ENCODE peak calls at places on chromosome 11, in eight cellular contexts. L is HL-60, K is HCT116, V is GM23338, Z is HepG2, X is K562, Q is GM12878, R is SK-N-SH. W is an unnamed sample.
A peak's percentile ranks its signal among the peaks of the same experiment; 100 is the strongest.

GRCh38 chr11:9783986-9784385 is 120.1 kb downstream of the SWAP70 start:
- DNase-seq in V (no peak), K (no peak), R (no peak), Z (no peak), X (no peak), Q (no peak), L (no peak), W (no peak)

GRCh38 chr11:66429983-66430602 is 8.6 kb downstream of the MRPL11 start:
- DNase-seq in Z (peak; percentile 46), K (peak; percentile 44), R (peak; percentile 88), V (peak; percentile 94), L (peak; percentile 72), X (peak; percentile 74), Q (no peak), W (peak; percentile 45)

GRCh38 chr11:18720811-18721575 is 5.0 kb downstream of the IGSF22 start:
- DNase-seq in L (no peak), Q (no peak), V (peak; percentile 98), Z (no peak), X (peak; percentile 52), R (peak; percentile 89), K (peak; percentile 28), W (no peak)

GRCh38 chr11:77126156-77126775 is 1.8 kb upstream of the MYO7A start:
- DNase-seq in L (no peak), Z (no peak), V (peak; percentile 29), K (no peak), X (no peak), R (no peak), Q (no peak), W (no peak)

GRCh38 chr11:91955206-91955605 is 269.4 kb upstream of the FAT3 start:
- DNase-seq in L (no peak), Z (no peak), V (no peak), R (no peak), K (no peak), Q (no peak), X (no peak), W (no peak)

GRCh38 chr11:128716661-128717210 is 22.9 kb downstream of the FLI1 start:
- DNase-seq in Z (no peak), X (no peak), V (peak; percentile 18), Q (no peak), R (no peak), K (no peak), L (peak; percentile 53), W (no peak)

GRCh38 chr11:31412946-31413345 is 43.3 kb downstream of the DNAJC24 start:
- DNase-seq in Z (no peak), V (no peak), Q (no peak), K (no peak), L (no peak), R (no peak), X (no peak), W (no peak)

GRCh38 chr11:95512682-95513081 is 276.9 kb downstream of the FAM76B start:
- DNase-seq in R (no peak), L (no peak), Z (peak; percentile 14), X (peak; percentile 27), K (no peak), Q (no peak), V (no peak), W (no peak)

GRCh38 chr11:34639545-34639944 is 18.7 kb downstream of the EHF start:
- DNase-seq in L (no peak), V (no peak), Q (no peak), Z (no peak), X (no peak), R (no peak), K (no peak), W (no peak)

GRCh38 chr11:73324665-73325035 is 16.6 kb downstream of the ARHGEF17 start:
- DNase-seq in Z (no peak), K (no peak), Q (no peak), L (no peak), V (no peak), R (no peak), X (no peak), W (no peak)

GRCh38 chr11:29129850-29130249 is 887.0 kb downstream of the KCNA4 start:
- DNase-seq in Z (no peak), L (no peak), R (no peak), X (no peak), Q (no peak), V (no peak), K (no peak), W (no peak)

GRCh38 chr11:44046202-44046601 is 1.6 kb upstream of the ACCSL start:
- DNase-seq in Q (no peak), V (no peak), K (no peak), Z (no peak), X (no peak), R (no peak), L (no peak), W (no peak)

GRCh38 chr11:22879615-22880014 is 19.3 kb upstream of the CCDC179 start:
- DNase-seq in X (no peak), L (no peak), Z (no peak), V (no peak), K (no peak), Q (no peak), R (no peak), W (no peak)

GRCh38 chr11:10455637-10456487 is 798 bp downstream of the AMPD3 start:
- DNase-seq in L (peak; percentile 95), V (peak; percentile 77), Z (peak; percentile 25), K (peak; percentile 26), X (peak; percentile 91), R (peak; percentile 78), Q (peak; percentile 43), W (no peak)

GRCh38 chr11:105466582-105467228 is 143.2 kb upstream of the GRIA4 start:
- DNase-seq in L (no peak), Q (no peak), K (peak; percentile 16), Z (peak; percentile 4), X (no peak), R (no peak), V (no peak), W (no peak)
- TF ChIP-seq REST in L (no peak), Q (no peak), K (no peak), Z (no peak), X (no peak), R (no peak), V (no peak), W (no peak)

DNA sequence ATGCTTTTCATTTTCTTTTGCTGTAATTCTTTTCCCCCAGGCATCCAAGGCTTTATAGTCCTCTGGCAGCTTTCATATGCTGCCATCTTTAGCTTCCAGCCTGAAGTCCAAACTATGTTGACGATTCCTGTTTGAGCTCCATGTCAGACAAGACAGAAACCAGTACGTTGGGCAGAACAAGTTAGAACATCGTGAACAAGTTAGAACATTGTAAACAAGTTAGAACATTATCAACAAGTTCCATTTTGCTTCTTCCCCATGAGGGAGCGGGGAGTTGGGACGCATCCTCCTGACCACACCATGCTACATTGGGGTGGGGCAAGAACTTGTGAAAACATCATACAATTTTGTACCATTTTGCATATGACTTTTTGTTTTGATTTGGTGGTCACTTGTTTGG is 23.9 kb downstream of the GLB1L2 start:
- DNase-seq in V (no peak), K (no peak), R (no peak), Q (no peak), X (no peak), Z (no peak), L (no peak), W (no peak)
- TF ChIP-seq POLR2AphosphoS5 in V (no peak), K (no peak), R (no peak), Q (no peak), X (no peak), Z (no peak), L (no peak), W (no peak)

DNA sequence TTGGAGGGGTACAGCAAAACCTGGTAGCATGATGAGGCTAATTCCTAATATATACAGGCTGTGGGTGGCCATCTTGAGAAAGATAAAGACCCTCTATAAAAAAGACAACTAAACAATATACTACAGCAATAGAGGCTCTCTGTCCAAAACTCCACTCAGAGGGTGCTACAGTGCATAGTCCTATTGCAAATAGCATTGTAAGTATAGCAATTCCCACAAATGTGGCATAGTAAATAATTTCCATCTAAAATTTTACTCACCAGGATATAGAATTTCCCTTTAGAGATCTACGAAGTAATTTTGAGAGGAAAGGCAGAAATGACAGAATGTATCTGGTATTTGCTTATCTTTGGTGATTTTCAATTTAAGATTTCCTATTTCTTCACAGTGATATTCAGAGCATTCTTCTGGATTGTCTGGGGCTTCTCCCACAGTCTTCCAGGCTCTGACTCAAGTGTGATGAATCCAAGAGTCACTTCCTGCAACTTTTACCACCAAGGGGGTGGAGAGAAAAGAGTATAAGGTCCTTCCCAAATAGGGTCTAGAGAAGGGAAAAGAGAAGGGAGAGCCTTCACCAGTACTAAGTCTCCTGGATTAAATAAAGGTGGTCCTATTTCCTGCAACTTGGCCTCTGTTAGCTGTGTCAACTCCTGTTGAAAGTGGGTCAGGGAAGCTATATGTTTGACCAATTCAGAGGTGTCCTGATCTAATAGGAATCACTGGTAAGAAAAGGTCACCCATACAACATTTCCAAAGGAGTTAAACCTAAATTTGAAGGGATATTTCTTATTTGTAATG is 1054.7 kb upstream of the CNTN5 start:
- DNase-seq in R (no peak), L (no peak), Q (no peak), K (no peak), X (no peak), Z (no peak), V (no peak), W (no peak)
- TF ChIP-seq REST in R (peak; percentile 52), L (no peak), Q (no peak), K (no peak), X (no peak), Z (no peak), V (no peak), W (no peak)

GRCh38 chr11:3154001-3154599 is 11.0 kb downstream of the OSBPL5 start:
- DNase-seq in X (peak; percentile 42), Q (no peak), L (peak; percentile 82), R (no peak), K (no peak), Z (no peak), V (no peak), W (no peak)

GRCh38 chr11:3155691-3156258 is 9.3 kb downstream of the OSBPL5 start:
- DNase-seq in R (peak; percentile 82), L (no peak), K (no peak), Z (no peak), Q (no peak), V (no peak), X (no peak), W (no peak)

GRCh38 chr11:3152471-3153110 is 12.5 kb downstream of the OSBPL5 start:
- DNase-seq in L (no peak), K (no peak), X (no peak), Z (no peak), V (no peak), Q (no peak), R (no peak), W (no peak)

GRCh38 chr11:3155216-3155615 is 9.9 kb downstream of the OSBPL5 start:
- DNase-seq in V (no peak), K (no peak), Q (no peak), Z (no peak), X (no peak), L (no peak), R (no peak), W (no peak)

GRCh38 chr11:3153291-3153861 is 11.7 kb downstream of the OSBPL5 start:
- DNase-seq in Q (no peak), Z (no peak), V (no peak), K (no peak), R (no peak), L (peak; percentile 76), X (no peak), W (no peak)
- TF ChIP-seq POLR2AphosphoS5 in Q (no peak), Z (no peak), V (no peak), K (no peak), R (no peak), L (peak; percentile 12), X (no peak), W (no peak)